ENCODE peak calls at places on chromosomes 1 and 21, in nine cellular contexts. One of them, this sample, is unnamed.

GRCh38 chr1:97384294-97384952 is 536.4 kb downstream of the DPYD start:
- DNase-seq in neural crest cell: no peak
- DNase-seq in stimulated activated CD4-positive, alpha-beta T cell treated with anti-CD3 and anti-CD28 coated beads, Interleukin-1b, Interleukin-23, amount 100 ng/mL, for 24 hours: no peak
- DNase-seq in NCI-H526 treated with DMSO at 0.1 percent for 48 hours: no peak
- DNase-seq in myocyte: peak
- DNase-seq in activated naive CD4-positive, alpha-beta T cell treated with anti-CD3 and anti-CD28 coated beads for 36 hours: no peak
- DNase-seq in activated CD4-positive, alpha-beta T cell treated with anti-CD3 and anti-CD28 coated beads for 48 hours: no peak
- DNase-seq in LoVo: no peak
- DNase-seq in GM12878: no peak
- DNase-seq in this sample: no peak

GRCh38 chr1:213284626-213285025 is 233.6 kb downstream of the RPS6KC1 start:
- DNase-seq in NCI-H526 treated with DMSO at 0.1 percent for 48 hours: no peak
- DNase-seq in activated CD4-positive, alpha-beta T cell treated with anti-CD3 and anti-CD28 coated beads for 48 hours: no peak
- DNase-seq in neural crest cell: no peak
- DNase-seq in GM12878: no peak
- DNase-seq in LoVo: no peak
- DNase-seq in activated naive CD4-positive, alpha-beta T cell treated with anti-CD3 and anti-CD28 coated beads for 36 hours: no peak
- DNase-seq in myocyte: no peak
- DNase-seq in stimulated activated CD4-positive, alpha-beta T cell treated with anti-CD3 and anti-CD28 coated beads, Interleukin-1b, Interleukin-23, amount 100 ng/mL, for 24 hours: no peak
- DNase-seq in this sample: no peak

GRCh38 chr21:35249636-35250035 is 200.5 kb upstream of the RUNX1 start:
- DNase-seq in NCI-H526 treated with DMSO at 0.1 percent for 48 hours: peak
- DNase-seq in LoVo: no peak
- DNase-seq in GM12878: no peak
- DNase-seq in activated CD4-positive, alpha-beta T cell treated with anti-CD3 and anti-CD28 coated beads for 48 hours: no peak
- DNase-seq in myocyte: no peak
- DNase-seq in stimulated activated CD4-positive, alpha-beta T cell treated with anti-CD3 and anti-CD28 coated beads, Interleukin-1b, Interleukin-23, amount 100 ng/mL, for 24 hours: no peak
- DNase-seq in activated naive CD4-positive, alpha-beta T cell treated with anti-CD3 and anti-CD28 coated beads for 36 hours: no peak
- DNase-seq in neural crest cell: no peak
- DNase-seq in this sample: no peak

GRCh38 chr1:207826557-207827487 is 75.0 kb downstream of the CD46 start:
- DNase-seq in NCI-H526 treated with DMSO at 0.1 percent for 48 hours: no peak
- DNase-seq in LoVo: peak
- DNase-seq in neural crest cell: no peak
- DNase-seq in activated CD4-positive, alpha-beta T cell treated with anti-CD3 and anti-CD28 coated beads for 48 hours: no peak
- DNase-seq in stimulated activated CD4-positive, alpha-beta T cell treated with anti-CD3 and anti-CD28 coated beads, Interleukin-1b, Interleukin-23, amount 100 ng/mL, for 24 hours: no peak
- DNase-seq in activated naive CD4-positive, alpha-beta T cell treated with anti-CD3 and anti-CD28 coated beads for 36 hours: no peak
- DNase-seq in myocyte: no peak
- DNase-seq in GM12878: no peak
- DNase-seq in this sample: no peak

GRCh38 chr21:44815852-44816628 is 1.8 kb downstream of the SUMO3 start:
- DNase-seq in neural crest cell: no peak
- DNase-seq in myocyte: peak
- DNase-seq in activated CD4-positive, alpha-beta T cell treated with anti-CD3 and anti-CD28 coated beads for 48 hours: no peak
- DNase-seq in stimulated activated CD4-positive, alpha-beta T cell treated with anti-CD3 and anti-CD28 coated beads, Interleukin-1b, Interleukin-23, amount 100 ng/mL, for 24 hours: no peak
- DNase-seq in LoVo: no peak
- DNase-seq in GM12878: no peak
- DNase-seq in activated naive CD4-positive, alpha-beta T cell treated with anti-CD3 and anti-CD28 coated beads for 36 hours: no peak
- DNase-seq in NCI-H526 treated with DMSO at 0.1 percent for 48 hours: no peak
- DNase-seq in this sample: no peak

GRCh38 chr1:25356848-25357247 is 18.7 kb downstream of the TMEM50A start:
- DNase-seq in NCI-H526 treated with DMSO at 0.1 percent for 48 hours: no peak
- DNase-seq in neural crest cell: no peak
- DNase-seq in LoVo: no peak
- DNase-seq in activated naive CD4-positive, alpha-beta T cell treated with anti-CD3 and anti-CD28 coated beads for 36 hours: no peak
- DNase-seq in GM12878: no peak
- DNase-seq in stimulated activated CD4-positive, alpha-beta T cell treated with anti-CD3 and anti-CD28 coated beads, Interleukin-1b, Interleukin-23, amount 100 ng/mL, for 24 hours: no peak
- DNase-seq in activated CD4-positive, alpha-beta T cell treated with anti-CD3 and anti-CD28 coated beads for 48 hours: no peak
- DNase-seq in myocyte: no peak
- DNase-seq in this sample: no peak

GRCh38 chr1:100661176-100661575 is 58.4 kb upstream of the VCAM1 start:
- DNase-seq in GM12878: no peak
- DNase-seq in neural crest cell: no peak
- DNase-seq in stimulated activated CD4-positive, alpha-beta T cell treated with anti-CD3 and anti-CD28 coated beads, Interleukin-1b, Interleukin-23, amount 100 ng/mL, for 24 hours: no peak
- DNase-seq in LoVo: no peak
- DNase-seq in myocyte: peak
- DNase-seq in activated CD4-positive, alpha-beta T cell treated with anti-CD3 and anti-CD28 coated beads for 48 hours: no peak
- DNase-seq in activated naive CD4-positive, alpha-beta T cell treated with anti-CD3 and anti-CD28 coated beads for 36 hours: no peak
- DNase-seq in NCI-H526 treated with DMSO at 0.1 percent for 48 hours: no peak
- DNase-seq in this sample: no peak

GRCh38 chr1:38071530-38072266 is 25.1 kb upstream of the POU3F1 start:
- DNase-seq in stimulated activated CD4-positive, alpha-beta T cell treated with anti-CD3 and anti-CD28 coated beads, Interleukin-1b, Interleukin-23, amount 100 ng/mL, for 24 hours: no peak
- DNase-seq in GM12878: no peak
- DNase-seq in LoVo: no peak
- DNase-seq in myocyte: peak
- DNase-seq in neural crest cell: no peak
- DNase-seq in NCI-H526 treated with DMSO at 0.1 percent for 48 hours: no peak
- DNase-seq in activated CD4-positive, alpha-beta T cell treated with anti-CD3 and anti-CD28 coated beads for 48 hours: no peak
- DNase-seq in activated naive CD4-positive, alpha-beta T cell treated with anti-CD3 and anti-CD28 coated beads for 36 hours: no peak
- DNase-seq in this sample: no peak

GRCh38 chr1:177145102-177145779 is 19.3 kb downstream of the ASTN1 start:
- DNase-seq in myocyte: no peak
- DNase-seq in activated CD4-positive, alpha-beta T cell treated with anti-CD3 and anti-CD28 coated beads for 48 hours: no peak
- DNase-seq in stimulated activated CD4-positive, alpha-beta T cell treated with anti-CD3 and anti-CD28 coated beads, Interleukin-1b, Interleukin-23, amount 100 ng/mL, for 24 hours: no peak
- DNase-seq in activated naive CD4-positive, alpha-beta T cell treated with anti-CD3 and anti-CD28 coated beads for 36 hours: no peak
- DNase-seq in NCI-H526 treated with DMSO at 0.1 percent for 48 hours: no peak
- DNase-seq in LoVo: no peak
- DNase-seq in neural crest cell: no peak
- DNase-seq in GM12878: no peak
- DNase-seq in this sample: no peak

GRCh38 chr1:46532498-46533178 is 18.8 kb downstream of the KNCN start:
- DNase-seq in stimulated activated CD4-positive, alpha-beta T cell treated with anti-CD3 and anti-CD28 coated beads, Interleukin-1b, Interleukin-23, amount 100 ng/mL, for 24 hours: peak
- DNase-seq in GM12878: no peak
- DNase-seq in activated naive CD4-positive, alpha-beta T cell treated with anti-CD3 and anti-CD28 coated beads for 36 hours: peak
- DNase-seq in LoVo: no peak
- DNase-seq in neural crest cell: peak
- DNase-seq in activated CD4-positive, alpha-beta T cell treated with anti-CD3 and anti-CD28 coated beads for 48 hours: peak
- DNase-seq in myocyte: peak
- DNase-seq in NCI-H526 treated with DMSO at 0.1 percent for 48 hours: no peak
- DNase-seq in this sample: peak

GRCh38 chr1:185170291-185170848 is 13.4 kb downstream of the SWT1 start:
- DNase-seq in NCI-H526 treated with DMSO at 0.1 percent for 48 hours: peak
- DNase-seq in activated CD4-positive, alpha-beta T cell treated with anti-CD3 and anti-CD28 coated beads for 48 hours: peak
- DNase-seq in stimulated activated CD4-positive, alpha-beta T cell treated with anti-CD3 and anti-CD28 coated beads, Interleukin-1b, Interleukin-23, amount 100 ng/mL, for 24 hours: no peak
- DNase-seq in GM12878: peak
- DNase-seq in myocyte: peak
- DNase-seq in LoVo: peak
- DNase-seq in neural crest cell: peak
- DNase-seq in activated naive CD4-positive, alpha-beta T cell treated with anti-CD3 and anti-CD28 coated beads for 36 hours: peak
- DNase-seq in this sample: peak

GRCh38 chr1:212132040-212132439 is 96.5 kb downstream of the DTL start:
- DNase-seq in GM12878: no peak
- DNase-seq in neural crest cell: no peak
- DNase-seq in NCI-H526 treated with DMSO at 0.1 percent for 48 hours: no peak
- DNase-seq in myocyte: peak
- DNase-seq in stimulated activated CD4-positive, alpha-beta T cell treated with anti-CD3 and anti-CD28 coated beads, Interleukin-1b, Interleukin-23, amount 100 ng/mL, for 24 hours: no peak
- DNase-seq in LoVo: no peak
- DNase-seq in activated CD4-positive, alpha-beta T cell treated with anti-CD3 and anti-CD28 coated beads for 48 hours: peak
- DNase-seq in activated naive CD4-positive, alpha-beta T cell treated with anti-CD3 and anti-CD28 coated beads for 36 hours: peak
- DNase-seq in this sample: no peak

GRCh38 chr1:176897350-176898236 is 266.9 kb downstream of the ASTN1 start:
- DNase-seq in LoVo: peak
- DNase-seq in NCI-H526 treated with DMSO at 0.1 percent for 48 hours: peak
- DNase-seq in neural crest cell: peak
- DNase-seq in GM12878: no peak
- DNase-seq in stimulated activated CD4-positive, alpha-beta T cell treated with anti-CD3 and anti-CD28 coated beads, Interleukin-1b, Interleukin-23, amount 100 ng/mL, for 24 hours: no peak
- DNase-seq in myocyte: peak
- DNase-seq in activated CD4-positive, alpha-beta T cell treated with anti-CD3 and anti-CD28 coated beads for 48 hours: peak
- DNase-seq in activated naive CD4-positive, alpha-beta T cell treated with anti-CD3 and anti-CD28 coated beads for 36 hours: peak
- DNase-seq in this sample: peak

GRCh38 chr1:9651565-9652378 is at the start of gene PIK3CD:
- DNase-seq in activated CD4-positive, alpha-beta T cell treated with anti-CD3 and anti-CD28 coated beads for 48 hours: peak
- DNase-seq in activated naive CD4-positive, alpha-beta T cell treated with anti-CD3 and anti-CD28 coated beads for 36 hours: peak
- DNase-seq in GM12878: no peak
- DNase-seq in NCI-H526 treated with DMSO at 0.1 percent for 48 hours: no peak
- DNase-seq in stimulated activated CD4-positive, alpha-beta T cell treated with anti-CD3 and anti-CD28 coated beads, Interleukin-1b, Interleukin-23, amount 100 ng/mL, for 24 hours: no peak
- DNase-seq in myocyte: peak
- DNase-seq in LoVo: no peak
- DNase-seq in neural crest cell: peak
- DNase-seq in this sample: no peak

GRCh38 chr1:168138134-168138533 is 1.4 kb upstream of the GPR161 start:
- DNase-seq in activated naive CD4-positive, alpha-beta T cell treated with anti-CD3 and anti-CD28 coated beads for 36 hours: no peak
- DNase-seq in stimulated activated CD4-positive, alpha-beta T cell treated with anti-CD3 and anti-CD28 coated beads, Interleukin-1b, Interleukin-23, amount 100 ng/mL, for 24 hours: no peak
- DNase-seq in neural crest cell: no peak
- DNase-seq in activated CD4-positive, alpha-beta T cell treated with anti-CD3 and anti-CD28 coated beads for 48 hours: no peak
- DNase-seq in LoVo: no peak
- DNase-seq in myocyte: no peak
- DNase-seq in GM12878: no peak
- DNase-seq in NCI-H526 treated with DMSO at 0.1 percent for 48 hours: no peak
- DNase-seq in this sample: no peak